ENCODE peak calls at places on chromosomes 2 and 18, in six cellular contexts. F is IMR-90, K is mesendoderm, S is neuronal stem cell, Z is H1, H is H9. R is an unnamed sample.

GRCh38 chr2:230231251-230231650 is 5.7 kb downstream of the SP140 start:
- DNase-seq in F (no peak), K (peak; percentile 19), S (no peak), Z (no peak), H (no peak), R (no peak)

GRCh38 chr18:23539298-23539697 is 36.0 kb downstream of the RMC1 start:
- DNase-seq in F (no peak), K (no peak), S (no peak), Z (no peak), H (no peak), R (no peak)

GRCh38 chr2:143083636-143084035 is 45.6 kb upstream of the ARHGAP15 start:
- DNase-seq in F (peak; percentile 92), K (peak; percentile 4), S (no peak), Z (no peak), H (no peak), R (peak; percentile 88)

GRCh38 chr18:22753130-22753831 is 179.8 kb upstream of the RBBP8 start:
- DNase-seq in F (no peak), K (no peak), S (no peak), Z (no peak), H (no peak), R (no peak)

GRCh38 chr2:102618452-102619413 is 620 bp upstream of the SLC9A2 start:
- DNase-seq in F (no peak), K (peak; percentile 16), S (peak; percentile 47), Z (peak; percentile 69), H (peak; percentile 45), R (peak; percentile 15)

GRCh38 chr2:196329959-196330358 is 158.6 kb upstream of the STK17B start:
- DNase-seq in F (no peak), K (no peak), S (no peak), Z (no peak), H (no peak), R (no peak)

GRCh38 chr2:219944861-219945260 is 317.4 kb downstream of the SLC4A3 start:
- DNase-seq in F (no peak), K (no peak), S (no peak), Z (no peak), H (no peak), R (no peak)

GRCh38 chr18:46622999-46623398 is 34.0 kb downstream of the LOXHD1 start:
- DNase-seq in F (peak; percentile 15), K (peak; percentile 20), S (no peak), Z (no peak), H (no peak), R (peak; percentile 6)

GRCh38 chr2:102698369-102699111 is 63.3 kb upstream of the TMEM182 start:
- DNase-seq in F (no peak), K (no peak), S (no peak), Z (no peak), H (no peak), R (no peak)

GRCh38 chr2:54455584-54456525 is at the start of gene SPTBN1:
- DNase-seq in F (peak; percentile 90), K (peak; percentile 93), S (peak; percentile 86), Z (peak; percentile 83), H (peak; percentile 91), R (peak; percentile 93)

GRCh38 chr2:107681946-107682345 is 144.7 kb upstream of the RGPD4 start:
- DNase-seq in F (no peak), K (peak; percentile 28), S (no peak), Z (no peak), H (peak; percentile 39), R (no peak)

GRCh38 chr2:12219761-12220160 is 473.3 kb downstream of the LPIN1 start:
- DNase-seq in F (no peak), K (no peak), S (no peak), Z (no peak), H (no peak), R (no peak)

GRCh38 chr2:120052597-120052996 is 39.7 kb downstream of the EPB41L5 start:
- DNase-seq in F (peak; percentile 24), K (peak; percentile 10), S (no peak), Z (no peak), H (no peak), R (peak; percentile 33)

GRCh38 chr2:143177081-143177786 is 48.0 kb downstream of the ARHGAP15 start:
- DNase-seq in F (no peak), K (no peak), S (no peak), Z (no peak), H (no peak), R (peak; percentile 13)

GRCh38 chr2:13056259-13056843 is 339.6 kb downstream of the TRIB2 start:
- DNase-seq in F (peak; percentile 7), K (peak; percentile 11), S (no peak), Z (no peak), H (no peak), R (peak; percentile 12)

GRCh38 chr2:73614105-73614504 is 28.1 kb downstream of the NAT8 start:
- DNase-seq in F (no peak), K (peak; percentile 6), S (no peak), Z (no peak), H (no peak), R (no peak)

GRCh38 chr2:238257786-238258700 is 18.2 kb upstream of the HES6 start:
- DNase-seq in F (no peak), K (no peak), S (no peak), Z (no peak), H (no peak), R (no peak)

GRCh38 chr2:69097148-69097610 is 84.2 kb downstream of the ANTXR1 start:
- DNase-seq in F (no peak), K (no peak), S (no peak), Z (no peak), H (no peak), R (no peak)

GRCh38 chr2:149814049-149814448 is 226.5 kb upstream of the MMADHC start:
- DNase-seq in F (no peak), K (no peak), S (no peak), Z (no peak), H (no peak), R (no peak)

GRCh38 chr2:8627019-8627691 is 54.7 kb upstream of the ID2 start:
- DNase-seq in F (no peak), K (no peak), S (no peak), Z (no peak), H (no peak), R (no peak)

GRCh38 chr18:12361770-12362378 is 15.2 kb downstream of the AFG3L2 start:
- DNase-seq in F (peak; percentile 39), K (no peak), S (no peak), Z (no peak), H (no peak), R (peak; percentile 16)

GRCh38 chr2:30765226-30765625 is 42.0 kb downstream of the CAPN13 start:
- DNase-seq in F (no peak), K (no peak), S (no peak), Z (no peak), H (no peak), R (no peak)

GRCh38 chr2:45973426-45973825 is 322.0 kb downstream of the PRKCE start:
- DNase-seq in F (no peak), K (no peak), S (no peak), Z (peak; percentile 20), H (no peak), R (no peak)

GRCh38 chr2:138718405-138718804 is 61.8 kb downstream of the NXPH2 start:
- DNase-seq in F (no peak), K (no peak), S (no peak), Z (no peak), H (no peak), R (no peak)

GRCh38 chr2:121470917-121471316 is 59.8 kb upstream of the RNU4ATAC start:
- DNase-seq in F (no peak), K (peak; percentile 59), S (no peak), Z (no peak), H (no peak), R (no peak)

GRCh38 chr2:214902273-214902672 is 92.8 kb upstream of the BARD1 start:
- DNase-seq in F (no peak), K (no peak), S (peak; percentile 47), Z (no peak), H (no peak), R (no peak)

GRCh38 chr2:221049950-221050349 is 522.2 kb downstream of the EPHA4 start:
- DNase-seq in F (no peak), K (no peak), S (no peak), Z (no peak), H (no peak), R (no peak)

GRCh38 chr18:3405713-3406112 is 44.3 kb upstream of the TGIF1 start:
- DNase-seq in F (no peak), K (no peak), S (no peak), Z (no peak), H (no peak), R (no peak)

GRCh38 chr18:75916641-75916982 is 489.1 kb upstream of the SMIM21 start:
- DNase-seq in F (no peak), K (no peak), S (no peak), Z (no peak), H (no peak), R (no peak)

GRCh38 chr2:223735659-223736244 is 101.6 kb downstream of the AP1S3 start:
- DNase-seq in F (peak; percentile 96), K (no peak), S (no peak), Z (no peak), H (no peak), R (peak; percentile 73)

GRCh38 chr2:20616341-20616871 is 34.5 kb downstream of the HS1BP3 start:
- DNase-seq in F (no peak), K (no peak), S (no peak), Z (no peak), H (no peak), R (no peak)

GRCh38 chr2:29688429-29688828 is 233.0 kb downstream of the ALK start:
- DNase-seq in F (no peak), K (no peak), S (no peak), Z (no peak), H (no peak), R (no peak)

GRCh38 chr2:27135471-27135955 is 1.1 kb upstream of the PREB start:
- DNase-seq in F (no peak), K (no peak), S (no peak), Z (no peak), H (no peak), R (no peak)
- H4K8ac ChIP-seq in F (peak overlapping the region; percentile 73), K (no peak overlapping the region), S (no peak overlapping the region), Z (no peak overlapping the region), H (no peak overlapping the region), R (no peak overlapping the region)

DNA sequence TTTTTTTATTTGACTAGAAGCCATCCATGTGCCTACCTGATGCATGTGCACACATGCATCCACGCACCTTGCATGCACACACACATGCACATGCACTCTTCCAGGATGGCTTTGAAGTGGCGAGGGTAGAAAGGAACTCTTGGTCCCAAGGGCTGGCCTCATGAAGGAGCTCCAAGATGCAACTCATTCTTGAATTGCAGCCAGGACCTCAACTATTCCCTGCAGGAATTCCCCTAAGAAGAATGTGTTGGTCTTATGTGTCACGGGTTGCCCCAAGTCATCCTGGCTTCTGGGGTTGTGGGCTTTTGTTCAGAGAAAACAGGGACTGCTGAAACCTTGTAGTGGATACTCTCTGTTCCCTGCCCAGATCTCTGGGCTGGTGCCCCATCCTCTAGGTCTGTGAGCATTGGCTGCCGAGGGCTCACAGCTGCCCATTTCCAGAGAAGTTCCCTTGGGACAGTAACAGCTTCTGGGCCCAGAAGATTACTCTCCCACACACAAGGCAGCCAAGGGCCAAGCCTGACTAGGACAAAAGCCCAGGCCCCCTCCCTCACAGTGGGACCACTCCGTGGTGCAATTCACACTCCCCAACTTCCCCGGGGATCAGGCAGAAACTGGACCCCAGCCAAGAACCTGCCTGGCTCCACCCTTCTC is 137.6 kb downstream of the COPS8 start:
- DNase-seq in F (peak; percentile 100), K (no peak), S (no peak), Z (no peak), H (no peak), R (peak; percentile 97)
- H3K27ac ChIP-seq in F (peak overlapping the region; percentile 99), K (no peak overlapping the region), S (no peak overlapping the region), Z (no peak overlapping the region), H (no peak overlapping the region), R (peak overlapping the region; percentile 93)

GRCh38 chr2:234169676-234170075 is 119.2 kb downstream of the SPP2 start:
- DNase-seq in F (no peak), K (no peak), S (no peak), Z (no peak), H (no peak), R (no peak)
- H2BK15ac ChIP-seq in F (no peak overlapping the region), K (no peak overlapping the region), S (no peak overlapping the region), Z (peak overlapping the region; percentile 2), H (no peak overlapping the region), R (no peak overlapping the region)

GRCh38 chr2:197575987-197576386 is 60.1 kb downstream of the MOB4 start:
- DNase-seq in F (peak; percentile 24), K (no peak), S (no peak), Z (no peak), H (no peak), R (peak; percentile 14)
- H4K8ac ChIP-seq in F (no peak overlapping the region), K (no peak overlapping the region), S (no peak overlapping the region), Z (no peak overlapping the region), H (no peak overlapping the region), R (no peak overlapping the region)

R was measured in mesenchymal stem cell.